ENCODE peak calls at places on chromosomes 13 and 19, in five cellular contexts. T is adrenal gland, K is Panc1, F is heart right ventricle, S is suprapubic skin. J is an unnamed sample. For H3K27me3 and H3K4me1, the result is how much of the 10 kb centered on the place peaks cover.

GRCh38 chr13:104949840-104950805 is 1585.3 kb downstream of the EFNB2 start:
- DNase-seq in T (no peak), K (no peak), F (no peak), S (no peak), J (no peak)

GRCh38 chr19:15292847-15293582 is 39.3 kb downstream of the BRD4 start:
- DNase-seq in T (no peak), K (no peak), F (no peak), S (no peak), J (no peak)

GRCh38 chr13:37127706-37128241 is 22.3 kb upstream of the CSNK1A1L start:
- DNase-seq in T (no peak), K (no peak), F (no peak), S (no peak), J (no peak)

GRCh38 chr19:49805822-49806612 is 7.1 kb downstream of the FUZ start:
- DNase-seq in T (no peak), K (no peak), F (no peak), S (peak), J (no peak)

GRCh38 chr19:49820125-49820524 is 2.0 kb downstream of the MED25 start:
- DNase-seq in T (peak), K (no peak), F (no peak), S (no peak), J (no peak)

GRCh38 chr13:33296793-33297425 is 11.4 kb upstream of the STARD13 start:
- DNase-seq in T (peak), K (no peak), F (no peak), S (no peak), J (no peak)

GRCh38 chr13:31409678-31410356 is 210.0 kb downstream of the B3GLCT start:
- DNase-seq in T (no peak), K (no peak), F (no peak), S (no peak), J (no peak)

GRCh38 chr13:80390338-80390737 is 49.4 kb upstream of the SPRY2 start:
- DNase-seq in T (no peak), K (no peak), F (no peak), S (no peak), J (no peak)

GRCh38 chr19:7507884-7508283 is 8.0 kb upstream of the ZNF358 start:
- DNase-seq in T (peak), K (peak), F (peak), S (no peak), J (no peak)

GRCh38 chr13:29362849-29363604 is 232.5 kb downstream of the SLC7A1 start:
- DNase-seq in T (peak), K (peak), F (no peak), S (no peak), J (no peak)

GRCh38 chr19:12866416-12867119 is 14.7 kb downstream of the DNASE2 start:
- DNase-seq in T (no peak), K (no peak), F (no peak), S (no peak), J (no peak)

GRCh38 chr13:44191504-44192171 is 182.0 kb upstream of the SERP2 start:
- DNase-seq in T (peak), K (no peak), F (no peak), S (no peak), J (no peak)

GRCh38 chr13:84961023-84961422 is 838.2 kb downstream of the SLITRK6 start:
- DNase-seq in T (no peak), K (no peak), F (no peak), S (no peak), J (no peak)

GRCh38 chr13:73901324-73902068 is 232.7 kb downstream of the KLF12 start:
- DNase-seq in T (no peak), K (no peak), F (no peak), S (no peak), J (no peak)

GRCh38 chr19:16073481-16073880 is 2.8 kb upstream of the TPM4 start:
- DNase-seq in T (no peak), K (no peak), F (no peak), S (no peak), J (no peak)

GRCh38 chr19:49890349-49891311 is 6.1 kb downstream of the IL4I1 start:
- DNase-seq in T (peak), K (no peak), F (no peak), S (no peak), J (no peak)

GRCh38 chr19:18847516-18848463 is 16.0 kb downstream of the UPF1 start:
- DNase-seq in T (no peak), K (no peak), F (no peak), S (no peak), J (no peak)

GRCh38 chr13:33079960-33080359 is 63.7 kb downstream of the KL start:
- DNase-seq in T (no peak), K (no peak), F (no peak), S (no peak), J (no peak)

GRCh38 chr19:17847538-17848366 is at the start of gene JAK3:
- DNase-seq in T (peak), K (no peak), F (peak), S (no peak), J (no peak)

GRCh38 chr19:16573925-16574324 is 1.7 kb upstream of the SLC35E1 start:
- DNase-seq in T (no peak), K (no peak), F (no peak), S (no peak), J (no peak)

GRCh38 chr13:75514080-75515040 is 23.3 kb downstream of the COMMD6 start:
- DNase-seq in T (no peak), K (no peak), F (no peak), S (no peak), J (no peak)

GRCh38 chr13:108895220-108895704 is 265.9 kb downstream of the MYO16 start:
- DNase-seq in T (no peak), K (no peak), F (no peak), S (no peak), J (no peak)

GRCh38 chr13:100100115-100100879 is 11.4 kb downstream of the PCCA start:
- DNase-seq in T (peak), K (no peak), F (no peak), S (no peak), J (no peak)

GRCh38 chr13:38687246-38688229 is 661 bp downstream of the FREM2 start:
- DNase-seq in T (no peak), K (no peak), F (no peak), S (no peak), J (no peak)

GRCh38 chr19:35909684-35910035 is 1.6 kb upstream of the TYROBP start:
- DNase-seq in T (no peak), K (no peak), F (no peak), S (no peak), J (no peak)

DNA sequence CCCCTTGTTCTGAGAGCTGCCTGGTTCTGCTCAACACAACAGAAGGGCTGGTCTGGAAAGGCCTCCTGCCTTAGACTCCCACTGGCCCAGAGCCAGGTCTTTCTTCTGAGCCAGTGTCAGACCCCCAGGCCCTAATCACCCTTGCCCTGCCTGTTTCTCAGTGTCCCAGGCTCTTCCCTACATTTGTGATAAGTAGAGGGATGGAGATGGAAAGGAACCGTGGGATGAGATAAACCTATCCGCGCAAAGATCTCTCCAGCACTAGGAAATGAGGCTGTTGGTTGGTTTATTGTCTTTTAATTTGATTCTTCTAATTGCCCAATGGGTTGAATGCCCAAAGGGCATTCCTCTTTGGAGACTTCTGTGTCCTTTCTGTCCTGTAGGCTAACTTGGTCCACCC is 470.0 kb downstream of the TSHZ3 start:
- DNase-seq in T (no peak), K (no peak), F (no peak), S (no peak), J (no peak)
- H3K27me3 ChIP-seq in T (under half), K (under half), F (under half), S (under half), J (under half)

GRCh38 chr13:49443327-49443688 is 556 bp downstream of the CAB39L start:
- DNase-seq in T (no peak), K (no peak), F (no peak), S (no peak), J (no peak)
- H3K4me1 ChIP-seq in T (under half), K (under half), F (under half), S (under half), J (under half)

GRCh38 chr19:10695401-10696398 is 5.5 kb upstream of the QTRT1 start:
- DNase-seq in T (peak), K (no peak), F (peak), S (peak), J (peak)
- TF ChIP-seq CTCF in T (no peak), K (no peak), F (no peak), S (no peak), J (no peak)

GRCh38 chr13:49213539-49213938 is 6.6 kb upstream of the MLNR start:
- DNase-seq in T (no peak), K (no peak), F (no peak), S (no peak), J (no peak)
- H3K27me3 ChIP-seq in T (under half), K (under half), F (under half), S (under half), J (under half)

DNA sequence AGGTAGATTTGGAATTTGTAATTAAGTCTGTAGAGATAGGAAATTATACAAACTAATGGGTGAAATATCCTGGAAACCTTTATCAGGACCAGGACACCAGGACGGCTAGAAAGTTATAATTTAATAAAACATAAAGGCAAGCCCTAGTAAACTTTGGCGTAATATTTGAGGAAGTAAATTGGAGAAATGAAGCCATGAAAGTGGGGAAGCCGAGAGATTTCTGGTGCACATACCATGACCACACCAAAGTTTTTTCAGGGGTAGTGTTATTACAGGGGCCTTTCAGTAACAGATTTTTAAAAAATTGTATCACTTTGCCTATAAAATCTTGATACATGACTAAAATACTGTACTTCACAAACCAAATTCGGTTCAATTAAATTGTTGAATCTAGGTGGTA is 54.7 kb upstream of the URAD start:
- DNase-seq in T (no peak), K (no peak), F (no peak), S (no peak), J (no peak)
- H3K4me1 ChIP-seq in T (under half), K (under half), F (under half), S (under half), J (under half)

GRCh38 chr13:69524459-69525155 is 583.0 kb upstream of the ATXN8OS start:
- DNase-seq in T (no peak), K (no peak), F (no peak), S (no peak), J (no peak)
- TF ChIP-seq CTCF in T (peak), K (no peak), F (no peak), S (no peak), J (no peak)

DNA sequence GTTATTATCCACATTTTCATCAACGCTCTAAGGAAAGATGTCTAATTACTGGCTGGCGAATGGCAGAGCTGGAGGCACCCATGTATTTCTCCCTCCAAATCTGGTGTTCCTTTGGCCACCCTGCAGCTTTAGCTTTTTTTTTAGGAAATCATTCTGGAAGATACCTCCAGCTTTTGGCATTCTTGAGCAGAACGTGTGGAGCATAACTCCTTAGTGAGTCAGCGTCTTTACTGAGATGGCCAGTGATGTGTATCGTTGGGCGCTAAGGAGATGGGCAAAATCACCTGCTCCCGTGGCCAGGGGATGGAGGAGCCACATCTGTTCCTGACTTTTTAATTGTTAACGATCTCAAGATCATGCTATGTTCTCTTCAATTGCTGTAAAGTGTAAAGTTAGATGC is 24.5 kb upstream of the C1QTNF9 start:
- DNase-seq in T (no peak), K (no peak), F (no peak), S (no peak), J (no peak)
- H3K27me3 ChIP-seq in T (under half), K (under half), F (under half), S (under half), J (under half)

GRCh38 chr13:27261376-27261775 is 9.3 kb upstream of the RASL11A start:
- DNase-seq in T (no peak), K (no peak), F (no peak), S (no peak), J (no peak)

GRCh38 chr13:27259831-27260230 is 8.5 kb downstream of the RPL21 start:
- DNase-seq in T (no peak), K (no peak), F (no peak), S (no peak), J (no peak)

GRCh38 chr13:27258637-27259377 is 7.4 kb downstream of the RPL21 start:
- DNase-seq in T (no peak), K (no peak), F (no peak), S (no peak), J (no peak)

GRCh38 chr13:27257648-27258253 is 6.4 kb downstream of the RPL21 start:
- DNase-seq in T (no peak), K (no peak), F (no peak), S (no peak), J (no peak)

DNA sequence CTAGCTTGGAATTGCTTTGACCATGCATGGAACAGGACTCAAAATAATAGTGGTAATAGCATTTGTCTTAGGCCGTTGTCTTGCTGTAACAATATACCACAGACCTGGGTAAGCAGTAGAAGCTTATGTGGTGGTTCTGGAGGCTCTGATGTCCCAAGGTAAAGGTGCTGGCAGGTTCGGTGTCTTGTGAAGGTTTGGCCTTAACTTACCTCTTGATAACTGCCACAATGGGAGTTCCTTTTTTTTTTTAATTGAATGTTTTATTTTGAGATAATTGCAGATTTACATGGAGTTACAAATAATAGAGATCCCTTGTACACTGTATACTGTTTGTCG is 5.8 kb downstream of the RPL21 start:
- DNase-seq in T (no peak), K (no peak), F (no peak), S (no peak), J (no peak)
- H3K4me1 ChIP-seq in T (under half), K (half or more), F (under half), S (under half), J (under half)

DNA sequence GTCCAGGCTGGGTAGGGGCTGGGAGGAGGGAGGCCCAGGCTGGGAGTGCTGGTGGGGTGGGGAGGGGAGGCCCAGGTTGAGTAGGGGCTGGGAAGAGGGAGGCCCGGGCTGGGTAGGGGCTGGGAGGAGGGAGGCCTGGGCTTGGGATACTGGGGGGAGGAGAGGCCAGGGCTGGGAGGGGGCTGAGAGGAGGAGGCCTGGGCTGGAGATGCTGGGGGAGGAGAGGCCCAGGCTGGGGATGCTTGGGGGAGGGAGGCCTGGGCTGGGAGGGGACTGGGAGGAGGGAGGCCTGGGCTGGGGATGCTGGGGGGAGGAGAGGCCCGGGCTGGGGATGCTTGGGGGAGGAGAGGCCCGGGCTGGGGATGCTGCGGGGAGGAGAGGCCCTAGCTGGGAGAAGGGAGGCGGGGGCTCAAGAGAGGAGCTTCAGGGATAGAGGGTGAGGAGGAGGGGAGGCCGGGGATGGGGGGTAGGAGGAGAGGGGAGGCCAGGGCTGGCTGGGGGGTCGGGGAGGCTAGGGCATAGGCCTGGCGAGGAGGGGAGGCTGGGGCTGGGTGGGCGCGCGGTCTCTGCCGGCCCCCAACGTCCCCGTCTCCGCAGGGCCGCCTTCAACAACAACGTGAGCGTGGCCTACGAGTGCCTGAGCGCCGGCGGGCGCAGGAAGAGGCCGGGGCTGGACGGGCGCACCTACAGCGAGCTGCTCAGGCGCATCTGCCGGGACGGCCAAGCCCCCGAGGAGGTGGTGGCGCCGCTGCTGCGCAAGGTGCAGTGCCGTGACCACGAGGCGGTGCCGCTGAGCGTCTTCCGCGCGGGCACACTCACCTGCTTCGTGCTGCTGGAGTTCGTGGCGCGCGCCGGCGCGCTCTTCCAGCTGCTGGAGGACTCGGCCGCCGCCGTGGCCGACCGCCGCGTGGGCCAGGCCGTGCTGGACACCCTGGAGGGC is 11.3 kb downstream of the TPGS1 start:
- DNase-seq in T (no peak), K (no peak), F (no peak), S (no peak), J (no peak)
- TF ChIP-seq CTCF in T (no peak), K (no peak), F (no peak), S (no peak), J (no peak)

GRCh38 chr13:26038931-26039475 is 12.8 kb downstream of the SHISA2 start:
- DNase-seq in T (no peak), K (no peak), F (no peak), S (no peak), J (no peak)

GRCh38 chr13:26045123-26045522 is 6.7 kb downstream of the SHISA2 start:
- DNase-seq in T (no peak), K (no peak), F (no peak), S (no peak), J (no peak)

GRCh38 chr13:26037302-26037701 is 14.5 kb downstream of the SHISA2 start:
- DNase-seq in T (no peak), K (no peak), F (no peak), S (no peak), J (no peak)

GRCh38 chr13:26042781-26043180 is 9.0 kb downstream of the SHISA2 start:
- DNase-seq in T (no peak), K (no peak), F (no peak), S (no peak), J (no peak)

DNA sequence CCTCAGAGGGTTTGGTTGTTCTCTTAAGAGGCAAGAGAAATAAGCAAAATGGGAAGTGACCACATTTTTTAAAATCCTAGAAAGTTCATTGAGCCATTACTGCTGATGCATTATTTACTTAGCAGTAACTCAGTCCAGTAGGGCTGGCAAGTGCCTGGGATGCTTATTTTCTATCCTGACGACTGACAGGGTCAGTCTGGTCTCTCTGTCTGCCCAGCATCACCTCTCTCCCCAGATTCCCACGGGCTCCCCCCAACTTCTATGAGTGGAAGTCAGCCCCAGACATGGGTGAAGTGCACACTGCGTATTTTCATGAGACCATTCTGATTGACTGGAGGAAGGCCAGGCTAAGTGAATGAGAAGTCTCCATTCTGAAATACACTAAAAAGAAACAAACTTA is 10.3 kb downstream of the SHISA2 start:
- DNase-seq in T (no peak), K (no peak), F (no peak), S (no peak), J (no peak)
- H3K27me3 ChIP-seq in T (under half), K (under half), F (under half), S (under half), J (under half)